ENCODE peak calls at places on chromosomes 3 and 15, in nine cellular contexts. One of them, this sample, is unnamed.

GRCh38 chr3:69251078-69251805 is 128.8 kb upstream of the LMOD3 start:
- DNase-seq in transverse colon: no peak
- DNase-seq in NCI-H1694 treated with DMSO at 0.1 percent for 48 hours: no peak
- DNase-seq in stimulated activated CD8-positive, alpha-beta memory T cell treated with anti-CD3 and anti-CD28 coated beads, Interleukin-7, amount 100 ng/mL, for 1 hour: no peak
- DNase-seq in NCI-H1930: no peak
- DNase-seq in activated T-cell treated with anti-CD3 and anti-CD28 coated beads, Interleukin-2, amount 50 U/mL, for 72 hours: no peak
- DNase-seq in effector CD4-positive, alpha-beta T cell: no peak
- DNase-seq in WERI-Rb-1: no peak
- DNase-seq in ELF-1: peak; percentile 68
- DNase-seq in this sample: no peak

GRCh38 chr15:85582719-85583089 is 202.3 kb downstream of the AKAP13 start:
- DNase-seq in transverse colon: peak; percentile 75
- DNase-seq in NCI-H1694 treated with DMSO at 0.1 percent for 48 hours: peak; percentile 67
- DNase-seq in stimulated activated CD8-positive, alpha-beta memory T cell treated with anti-CD3 and anti-CD28 coated beads, Interleukin-7, amount 100 ng/mL, for 1 hour: peak; percentile 45
- DNase-seq in NCI-H1930: no peak
- DNase-seq in activated T-cell treated with anti-CD3 and anti-CD28 coated beads, Interleukin-2, amount 50 U/mL, for 72 hours: peak; percentile 75
- DNase-seq in effector CD4-positive, alpha-beta T cell: peak; percentile 57
- DNase-seq in WERI-Rb-1: peak; percentile 46
- DNase-seq in ELF-1: no peak
- DNase-seq in this sample: no peak

GRCh38 chr3:189233225-189233858 is 61.6 kb downstream of the TPRG1 start:
- DNase-seq in transverse colon: peak; percentile 64
- DNase-seq in NCI-H1694 treated with DMSO at 0.1 percent for 48 hours: peak; percentile 70
- DNase-seq in stimulated activated CD8-positive, alpha-beta memory T cell treated with anti-CD3 and anti-CD28 coated beads, Interleukin-7, amount 100 ng/mL, for 1 hour: no peak
- DNase-seq in NCI-H1930: peak; percentile 45
- DNase-seq in activated T-cell treated with anti-CD3 and anti-CD28 coated beads, Interleukin-2, amount 50 U/mL, for 72 hours: peak; percentile 7
- DNase-seq in effector CD4-positive, alpha-beta T cell: no peak
- DNase-seq in WERI-Rb-1: peak; percentile 26
- DNase-seq in ELF-1: peak; percentile 63
- DNase-seq in this sample: peak; percentile 76

GRCh38 chr3:152445227-152445626 is 176.5 kb downstream of the MBNL1 start:
- DNase-seq in transverse colon: no peak
- DNase-seq in NCI-H1694 treated with DMSO at 0.1 percent for 48 hours: no peak
- DNase-seq in stimulated activated CD8-positive, alpha-beta memory T cell treated with anti-CD3 and anti-CD28 coated beads, Interleukin-7, amount 100 ng/mL, for 1 hour: no peak
- DNase-seq in NCI-H1930: no peak
- DNase-seq in activated T-cell treated with anti-CD3 and anti-CD28 coated beads, Interleukin-2, amount 50 U/mL, for 72 hours: no peak
- DNase-seq in effector CD4-positive, alpha-beta T cell: no peak
- DNase-seq in WERI-Rb-1: no peak
- DNase-seq in ELF-1: no peak
- DNase-seq in this sample: no peak

GRCh38 chr3:72739521-72740466 is 108.5 kb downstream of the SHQ1 start:
- DNase-seq in transverse colon: peak; percentile 35
- DNase-seq in NCI-H1694 treated with DMSO at 0.1 percent for 48 hours: no peak
- DNase-seq in stimulated activated CD8-positive, alpha-beta memory T cell treated with anti-CD3 and anti-CD28 coated beads, Interleukin-7, amount 100 ng/mL, for 1 hour: no peak
- DNase-seq in NCI-H1930: no peak
- DNase-seq in activated T-cell treated with anti-CD3 and anti-CD28 coated beads, Interleukin-2, amount 50 U/mL, for 72 hours: no peak
- DNase-seq in effector CD4-positive, alpha-beta T cell: no peak
- DNase-seq in WERI-Rb-1: peak; percentile 85
- DNase-seq in ELF-1: no peak
- DNase-seq in this sample: no peak

GRCh38 chr15:60781211-60781713 is 302.3 kb upstream of the ICE2 start:
- DNase-seq in transverse colon: no peak
- DNase-seq in NCI-H1694 treated with DMSO at 0.1 percent for 48 hours: no peak
- DNase-seq in stimulated activated CD8-positive, alpha-beta memory T cell treated with anti-CD3 and anti-CD28 coated beads, Interleukin-7, amount 100 ng/mL, for 1 hour: no peak
- DNase-seq in NCI-H1930: no peak
- DNase-seq in activated T-cell treated with anti-CD3 and anti-CD28 coated beads, Interleukin-2, amount 50 U/mL, for 72 hours: peak; percentile 23
- DNase-seq in effector CD4-positive, alpha-beta T cell: no peak
- DNase-seq in WERI-Rb-1: no peak
- DNase-seq in ELF-1: no peak
- DNase-seq in this sample: no peak

GRCh38 chr15:95247068-95247984 is 1016.0 kb downstream of the MCTP2 start:
- DNase-seq in transverse colon: no peak
- DNase-seq in NCI-H1694 treated with DMSO at 0.1 percent for 48 hours: no peak
- DNase-seq in stimulated activated CD8-positive, alpha-beta memory T cell treated with anti-CD3 and anti-CD28 coated beads, Interleukin-7, amount 100 ng/mL, for 1 hour: no peak
- DNase-seq in NCI-H1930: no peak
- DNase-seq in activated T-cell treated with anti-CD3 and anti-CD28 coated beads, Interleukin-2, amount 50 U/mL, for 72 hours: no peak
- DNase-seq in effector CD4-positive, alpha-beta T cell: no peak
- DNase-seq in WERI-Rb-1: no peak
- DNase-seq in ELF-1: no peak
- DNase-seq in this sample: no peak

GRCh38 chr3:72199530-72199929 is 414.6 kb upstream of the PROK2 start:
- DNase-seq in transverse colon: no peak
- DNase-seq in NCI-H1694 treated with DMSO at 0.1 percent for 48 hours: no peak
- DNase-seq in stimulated activated CD8-positive, alpha-beta memory T cell treated with anti-CD3 and anti-CD28 coated beads, Interleukin-7, amount 100 ng/mL, for 1 hour: no peak
- DNase-seq in NCI-H1930: no peak
- DNase-seq in activated T-cell treated with anti-CD3 and anti-CD28 coated beads, Interleukin-2, amount 50 U/mL, for 72 hours: no peak
- DNase-seq in effector CD4-positive, alpha-beta T cell: no peak
- DNase-seq in WERI-Rb-1: no peak
- DNase-seq in ELF-1: no peak
- DNase-seq in this sample: no peak

GRCh38 chr3:73729969-73730440 is 105.3 kb upstream of the PDZRN3 start:
- DNase-seq in transverse colon: peak; percentile 18
- DNase-seq in NCI-H1694 treated with DMSO at 0.1 percent for 48 hours: no peak
- DNase-seq in stimulated activated CD8-positive, alpha-beta memory T cell treated with anti-CD3 and anti-CD28 coated beads, Interleukin-7, amount 100 ng/mL, for 1 hour: no peak
- DNase-seq in NCI-H1930: no peak
- DNase-seq in activated T-cell treated with anti-CD3 and anti-CD28 coated beads, Interleukin-2, amount 50 U/mL, for 72 hours: no peak
- DNase-seq in effector CD4-positive, alpha-beta T cell: no peak
- DNase-seq in WERI-Rb-1: peak; percentile 94
- DNase-seq in ELF-1: peak; percentile 39
- DNase-seq in this sample: no peak

GRCh38 chr3:35081902-35082301 is 557.4 kb upstream of the ARPP21 start:
- DNase-seq in transverse colon: no peak
- DNase-seq in NCI-H1694 treated with DMSO at 0.1 percent for 48 hours: no peak
- DNase-seq in stimulated activated CD8-positive, alpha-beta memory T cell treated with anti-CD3 and anti-CD28 coated beads, Interleukin-7, amount 100 ng/mL, for 1 hour: no peak
- DNase-seq in NCI-H1930: no peak
- DNase-seq in activated T-cell treated with anti-CD3 and anti-CD28 coated beads, Interleukin-2, amount 50 U/mL, for 72 hours: no peak
- DNase-seq in effector CD4-positive, alpha-beta T cell: no peak
- DNase-seq in WERI-Rb-1: no peak
- DNase-seq in ELF-1: no peak
- DNase-seq in this sample: no peak

GRCh38 chr3:13160619-13161018 is 87.4 kb upstream of the IQSEC1 start:
- DNase-seq in transverse colon: no peak
- DNase-seq in NCI-H1694 treated with DMSO at 0.1 percent for 48 hours: no peak
- DNase-seq in stimulated activated CD8-positive, alpha-beta memory T cell treated with anti-CD3 and anti-CD28 coated beads, Interleukin-7, amount 100 ng/mL, for 1 hour: no peak
- DNase-seq in NCI-H1930: no peak
- DNase-seq in activated T-cell treated with anti-CD3 and anti-CD28 coated beads, Interleukin-2, amount 50 U/mL, for 72 hours: no peak
- DNase-seq in effector CD4-positive, alpha-beta T cell: no peak
- DNase-seq in WERI-Rb-1: no peak
- DNase-seq in ELF-1: no peak
- DNase-seq in this sample: no peak

GRCh38 chr3:189871384-189871783 is 240.2 kb downstream of the TP63 start:
- DNase-seq in transverse colon: no peak
- DNase-seq in NCI-H1694 treated with DMSO at 0.1 percent for 48 hours: no peak
- DNase-seq in stimulated activated CD8-positive, alpha-beta memory T cell treated with anti-CD3 and anti-CD28 coated beads, Interleukin-7, amount 100 ng/mL, for 1 hour: no peak
- DNase-seq in NCI-H1930: no peak
- DNase-seq in activated T-cell treated with anti-CD3 and anti-CD28 coated beads, Interleukin-2, amount 50 U/mL, for 72 hours: no peak
- DNase-seq in effector CD4-positive, alpha-beta T cell: no peak
- DNase-seq in WERI-Rb-1: no peak
- DNase-seq in ELF-1: no peak
- DNase-seq in this sample: no peak

GRCh38 chr3:170689218-170689874 is 103.5 kb upstream of the SLC7A14 start:
- DNase-seq in transverse colon: no peak
- DNase-seq in NCI-H1694 treated with DMSO at 0.1 percent for 48 hours: no peak
- DNase-seq in stimulated activated CD8-positive, alpha-beta memory T cell treated with anti-CD3 and anti-CD28 coated beads, Interleukin-7, amount 100 ng/mL, for 1 hour: no peak
- DNase-seq in NCI-H1930: no peak
- DNase-seq in activated T-cell treated with anti-CD3 and anti-CD28 coated beads, Interleukin-2, amount 50 U/mL, for 72 hours: no peak
- DNase-seq in effector CD4-positive, alpha-beta T cell: no peak
- DNase-seq in WERI-Rb-1: peak; percentile 17
- DNase-seq in ELF-1: peak; percentile 86
- DNase-seq in this sample: peak; percentile 25

GRCh38 chr3:14413381-14414071 is 11.1 kb downstream of the SLC6A6 start:
- DNase-seq in transverse colon: no peak
- DNase-seq in NCI-H1694 treated with DMSO at 0.1 percent for 48 hours: no peak
- DNase-seq in stimulated activated CD8-positive, alpha-beta memory T cell treated with anti-CD3 and anti-CD28 coated beads, Interleukin-7, amount 100 ng/mL, for 1 hour: no peak
- DNase-seq in NCI-H1930: no peak
- DNase-seq in activated T-cell treated with anti-CD3 and anti-CD28 coated beads, Interleukin-2, amount 50 U/mL, for 72 hours: no peak
- DNase-seq in effector CD4-positive, alpha-beta T cell: no peak
- DNase-seq in WERI-Rb-1: no peak
- DNase-seq in ELF-1: peak; percentile 83
- DNase-seq in this sample: no peak

GRCh38 chr15:51129513-51130197 is 34.9 kb upstream of the TNFAIP8L3 start:
- DNase-seq in transverse colon: peak; percentile 73
- DNase-seq in NCI-H1694 treated with DMSO at 0.1 percent for 48 hours: no peak
- DNase-seq in stimulated activated CD8-positive, alpha-beta memory T cell treated with anti-CD3 and anti-CD28 coated beads, Interleukin-7, amount 100 ng/mL, for 1 hour: no peak
- DNase-seq in NCI-H1930: no peak
- DNase-seq in activated T-cell treated with anti-CD3 and anti-CD28 coated beads, Interleukin-2, amount 50 U/mL, for 72 hours: no peak
- DNase-seq in effector CD4-positive, alpha-beta T cell: no peak
- DNase-seq in WERI-Rb-1: no peak
- DNase-seq in ELF-1: no peak
- DNase-seq in this sample: peak; percentile 42

GRCh38 chr15:82850242-82850591 is 40.8 kb downstream of the WHAMM start:
- DNase-seq in transverse colon: no peak
- DNase-seq in NCI-H1694 treated with DMSO at 0.1 percent for 48 hours: peak; percentile 55
- DNase-seq in stimulated activated CD8-positive, alpha-beta memory T cell treated with anti-CD3 and anti-CD28 coated beads, Interleukin-7, amount 100 ng/mL, for 1 hour: no peak
- DNase-seq in NCI-H1930: no peak
- DNase-seq in activated T-cell treated with anti-CD3 and anti-CD28 coated beads, Interleukin-2, amount 50 U/mL, for 72 hours: no peak
- DNase-seq in effector CD4-positive, alpha-beta T cell: no peak
- DNase-seq in WERI-Rb-1: peak; percentile 76
- DNase-seq in ELF-1: peak; percentile 54
- DNase-seq in this sample: peak; percentile 14

GRCh38 chr3:125220681-125221429 is 8.3 kb upstream of the SLC12A8 start:
- DNase-seq in transverse colon: no peak
- DNase-seq in NCI-H1694 treated with DMSO at 0.1 percent for 48 hours: no peak
- DNase-seq in stimulated activated CD8-positive, alpha-beta memory T cell treated with anti-CD3 and anti-CD28 coated beads, Interleukin-7, amount 100 ng/mL, for 1 hour: no peak
- DNase-seq in NCI-H1930: no peak
- DNase-seq in activated T-cell treated with anti-CD3 and anti-CD28 coated beads, Interleukin-2, amount 50 U/mL, for 72 hours: no peak
- DNase-seq in effector CD4-positive, alpha-beta T cell: no peak
- DNase-seq in WERI-Rb-1: no peak
- DNase-seq in ELF-1: peak; percentile 21
- DNase-seq in this sample: no peak

GRCh38 chr3:142027713-142028112 is 121.6 kb downstream of the TFDP2 start:
- DNase-seq in transverse colon: peak; percentile 41
- DNase-seq in NCI-H1694 treated with DMSO at 0.1 percent for 48 hours: no peak
- DNase-seq in stimulated activated CD8-positive, alpha-beta memory T cell treated with anti-CD3 and anti-CD28 coated beads, Interleukin-7, amount 100 ng/mL, for 1 hour: no peak
- DNase-seq in NCI-H1930: no peak
- DNase-seq in activated T-cell treated with anti-CD3 and anti-CD28 coated beads, Interleukin-2, amount 50 U/mL, for 72 hours: peak; percentile 54
- DNase-seq in effector CD4-positive, alpha-beta T cell: no peak
- DNase-seq in WERI-Rb-1: no peak
- DNase-seq in ELF-1: peak; percentile 5
- DNase-seq in this sample: peak; percentile 29

This sample was measured in NCI-H446.